ENCODE peak calls at places on chromosomes 16 and 17, in five cellular contexts. One of them, this sample, is unnamed. For H3K9me3 and H3K36me3, the result is how much of the 10 kb centered on the place peaks cover.

GRCh38 chr17:45311762-45312476 is 4.9 kb downstream of the MAP3K14 start:
- DNase-seq in esophagus muscularis mucosa: no peak
- DNase-seq in esophagus squamous epithelium: no peak
- DNase-seq in ovary: no peak
- DNase-seq in effector memory CD4-positive, alpha-beta T cell: peak
- DNase-seq in this sample: no peak

GRCh38 chr16:58563235-58563634 is 47.9 kb downstream of the SETD6 start:
- DNase-seq in esophagus squamous epithelium: no peak
- DNase-seq in ovary: no peak
- DNase-seq in effector memory CD4-positive, alpha-beta T cell: no peak
- DNase-seq in esophagus muscularis mucosa: no peak
- DNase-seq in this sample: no peak

GRCh38 chr16:10098991-10099390 is 83.2 kb downstream of the GRIN2A start:
- DNase-seq in ovary: no peak
- DNase-seq in effector memory CD4-positive, alpha-beta T cell: no peak
- DNase-seq in esophagus muscularis mucosa: no peak
- DNase-seq in esophagus squamous epithelium: no peak
- DNase-seq in this sample: no peak

GRCh38 chr17:81871387-81872120 is 417 bp upstream of the ARHGDIA start:
- DNase-seq in esophagus squamous epithelium: no peak
- DNase-seq in ovary: peak
- DNase-seq in esophagus muscularis mucosa: peak
- DNase-seq in effector memory CD4-positive, alpha-beta T cell: peak
- DNase-seq in this sample: no peak

GRCh38 chr17:77610980-77611641 is 347.4 kb upstream of the TNRC6C start:
- DNase-seq in effector memory CD4-positive, alpha-beta T cell: no peak
- DNase-seq in esophagus muscularis mucosa: no peak
- DNase-seq in ovary: no peak
- DNase-seq in esophagus squamous epithelium: no peak
- DNase-seq in this sample: no peak

GRCh38 chr16:67115649-67116048 is 5.9 kb downstream of the PHAF1 start:
- DNase-seq in esophagus muscularis mucosa: no peak
- DNase-seq in ovary: no peak
- DNase-seq in esophagus squamous epithelium: no peak
- DNase-seq in effector memory CD4-positive, alpha-beta T cell: no peak
- DNase-seq in this sample: no peak

GRCh38 chr16:67229906-67230808 is 3.2 kb downstream of the TMEM208 start:
- DNase-seq in esophagus squamous epithelium: no peak
- DNase-seq in ovary: no peak
- DNase-seq in effector memory CD4-positive, alpha-beta T cell: no peak
- DNase-seq in esophagus muscularis mucosa: no peak
- DNase-seq in this sample: no peak

GRCh38 chr16:20904507-20905079 is 4.0 kb downstream of the LYRM1 start:
- DNase-seq in esophagus squamous epithelium: no peak
- DNase-seq in esophagus muscularis mucosa: no peak
- DNase-seq in effector memory CD4-positive, alpha-beta T cell: no peak
- DNase-seq in ovary: no peak
- DNase-seq in this sample: peak

GRCh38 chr17:61387011-61387410 is 12.6 kb upstream of the TBX2 start:
- DNase-seq in ovary: no peak
- DNase-seq in esophagus squamous epithelium: no peak
- DNase-seq in esophagus muscularis mucosa: no peak
- DNase-seq in effector memory CD4-positive, alpha-beta T cell: no peak
- DNase-seq in this sample: no peak

GRCh38 chr17:4043862-4044261 is 79.6 kb upstream of the ATP2A3 start:
- DNase-seq in effector memory CD4-positive, alpha-beta T cell: peak
- DNase-seq in ovary: no peak
- DNase-seq in esophagus muscularis mucosa: no peak
- DNase-seq in esophagus squamous epithelium: no peak
- DNase-seq in this sample: no peak

GRCh38 chr16:30658731-30659506 is 688 bp downstream of the FBRS start:
- DNase-seq in esophagus muscularis mucosa: peak
- DNase-seq in effector memory CD4-positive, alpha-beta T cell: no peak
- DNase-seq in esophagus squamous epithelium: peak
- DNase-seq in ovary: peak
- DNase-seq in this sample: peak

GRCh38 chr17:14833201-14833773 is 431.8 kb downstream of the PMP22 start:
- DNase-seq in effector memory CD4-positive, alpha-beta T cell: no peak
- DNase-seq in esophagus muscularis mucosa: no peak
- DNase-seq in ovary: no peak
- DNase-seq in esophagus squamous epithelium: no peak
- DNase-seq in this sample: no peak

GRCh38 chr16:78494105-78494504 is 394.7 kb downstream of the WWOX start:
- DNase-seq in effector memory CD4-positive, alpha-beta T cell: no peak
- DNase-seq in ovary: no peak
- DNase-seq in esophagus squamous epithelium: no peak
- DNase-seq in esophagus muscularis mucosa: no peak
- DNase-seq in this sample: no peak

GRCh38 chr17:65137076-65137935 is at the start of gene RGS9:
- DNase-seq in effector memory CD4-positive, alpha-beta T cell: peak
- DNase-seq in esophagus squamous epithelium: peak
- DNase-seq in ovary: peak
- DNase-seq in esophagus muscularis mucosa: peak
- DNase-seq in this sample: no peak

GRCh38 chr16:11045846-11046245 is 101.5 kb downstream of the CLEC16A start:
- DNase-seq in esophagus muscularis mucosa: no peak
- DNase-seq in effector memory CD4-positive, alpha-beta T cell: no peak
- DNase-seq in ovary: no peak
- DNase-seq in esophagus squamous epithelium: no peak
- DNase-seq in this sample: no peak

GRCh38 chr16:50478021-50478772 is 70.0 kb upstream of the NKD1 start:
- DNase-seq in esophagus squamous epithelium: no peak
- DNase-seq in esophagus muscularis mucosa: no peak
- DNase-seq in effector memory CD4-positive, alpha-beta T cell: no peak
- DNase-seq in ovary: no peak
- DNase-seq in this sample: no peak

GRCh38 chr17:27206447-27206846 is 87.5 kb upstream of the WSB1 start:
- DNase-seq in ovary: no peak
- DNase-seq in effector memory CD4-positive, alpha-beta T cell: no peak
- DNase-seq in esophagus muscularis mucosa: no peak
- DNase-seq in esophagus squamous epithelium: no peak
- DNase-seq in this sample: no peak

GRCh38 chr16:3306078-3306477 is 781 bp downstream of the ZNF75A start:
- DNase-seq in ovary: no peak
- DNase-seq in esophagus muscularis mucosa: no peak
- DNase-seq in esophagus squamous epithelium: no peak
- DNase-seq in effector memory CD4-positive, alpha-beta T cell: no peak
- DNase-seq in this sample: no peak
- H3K9me3 ChIP-seq in ovary: under half
- H3K9me3 ChIP-seq in esophagus muscularis mucosa: half or more
- H3K9me3 ChIP-seq in esophagus squamous epithelium: half or more
- H3K9me3 ChIP-seq in effector memory CD4-positive, alpha-beta T cell: under half
- H3K9me3 ChIP-seq in this sample: under half

GRCh38 chr16:1499756-1500464 is 6.8 kb downstream of the TELO2 start:
- DNase-seq in ovary: no peak
- DNase-seq in esophagus squamous epithelium: no peak
- DNase-seq in effector memory CD4-positive, alpha-beta T cell: no peak
- DNase-seq in esophagus muscularis mucosa: no peak
- DNase-seq in this sample: no peak
- H3K36me3 ChIP-seq in ovary: under half
- H3K36me3 ChIP-seq in esophagus squamous epithelium: under half
- H3K36me3 ChIP-seq in effector memory CD4-positive, alpha-beta T cell: half or more
- H3K36me3 ChIP-seq in esophagus muscularis mucosa: half or more
- H3K36me3 ChIP-seq in this sample: under half

GRCh38 chr17:22510504-22510903 is 818.2 kb downstream of the KCNJ18 start:
- DNase-seq in effector memory CD4-positive, alpha-beta T cell: no peak
- DNase-seq in ovary: no peak
- DNase-seq in esophagus muscularis mucosa: peak
- DNase-seq in esophagus squamous epithelium: no peak
- DNase-seq in this sample: no peak

GRCh38 chr17:22505660-22506059 is 813.3 kb downstream of the KCNJ18 start:
- DNase-seq in effector memory CD4-positive, alpha-beta T cell: no peak
- DNase-seq in esophagus muscularis mucosa: no peak
- DNase-seq in ovary: no peak
- DNase-seq in esophagus squamous epithelium: no peak
- DNase-seq in this sample: no peak

GRCh38 chr17:22506861-22507260 is 814.5 kb downstream of the KCNJ18 start:
- DNase-seq in ovary: no peak
- DNase-seq in esophagus squamous epithelium: no peak
- DNase-seq in effector memory CD4-positive, alpha-beta T cell: no peak
- DNase-seq in esophagus muscularis mucosa: no peak
- DNase-seq in this sample: no peak

GRCh38 chr17:22506231-22506630 is 813.9 kb downstream of the KCNJ18 start:
- DNase-seq in esophagus squamous epithelium: no peak
- DNase-seq in effector memory CD4-positive, alpha-beta T cell: no peak
- DNase-seq in ovary: no peak
- DNase-seq in esophagus muscularis mucosa: no peak
- DNase-seq in this sample: no peak

DNA sequence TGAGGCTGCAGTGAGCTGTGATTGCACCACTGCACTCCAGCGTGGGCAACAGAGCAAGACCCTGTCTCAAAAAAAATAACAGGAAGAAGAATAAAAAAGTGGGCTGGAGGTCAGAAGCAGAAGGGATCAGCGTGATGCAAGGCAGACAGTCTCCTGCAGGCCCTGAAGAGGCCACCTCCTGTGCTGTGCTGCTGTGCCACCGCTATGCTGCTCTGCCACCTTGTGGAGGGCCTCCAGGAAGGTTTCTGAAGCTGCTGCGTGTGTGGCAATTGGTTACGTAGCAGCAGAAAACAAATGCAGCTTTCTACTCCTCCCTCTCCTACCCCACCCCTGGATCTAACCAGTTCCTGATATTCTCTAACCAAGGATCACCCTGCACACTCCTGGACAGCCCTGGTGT is 815.5 kb downstream of the KCNJ18 start:
- DNase-seq in effector memory CD4-positive, alpha-beta T cell: no peak
- DNase-seq in esophagus squamous epithelium: no peak
- DNase-seq in esophagus muscularis mucosa: no peak
- DNase-seq in ovary: no peak
- DNase-seq in this sample: no peak
- H3K9me3 ChIP-seq in effector memory CD4-positive, alpha-beta T cell: under half
- H3K9me3 ChIP-seq in esophagus squamous epithelium: under half
- H3K9me3 ChIP-seq in esophagus muscularis mucosa: under half
- H3K9me3 ChIP-seq in ovary: under half
- H3K9me3 ChIP-seq in this sample: under half

GRCh38 chr16:81602377-81602776 is 157.8 kb downstream of the CMIP start:
- DNase-seq in esophagus muscularis mucosa: no peak
- DNase-seq in esophagus squamous epithelium: no peak
- DNase-seq in effector memory CD4-positive, alpha-beta T cell: no peak
- DNase-seq in ovary: no peak
- DNase-seq in this sample: no peak
- H3K36me3 ChIP-seq in esophagus muscularis mucosa: under half
- H3K36me3 ChIP-seq in esophagus squamous epithelium: under half
- H3K36me3 ChIP-seq in effector memory CD4-positive, alpha-beta T cell: under half
- H3K36me3 ChIP-seq in ovary: under half
- H3K36me3 ChIP-seq in this sample: under half

DNA sequence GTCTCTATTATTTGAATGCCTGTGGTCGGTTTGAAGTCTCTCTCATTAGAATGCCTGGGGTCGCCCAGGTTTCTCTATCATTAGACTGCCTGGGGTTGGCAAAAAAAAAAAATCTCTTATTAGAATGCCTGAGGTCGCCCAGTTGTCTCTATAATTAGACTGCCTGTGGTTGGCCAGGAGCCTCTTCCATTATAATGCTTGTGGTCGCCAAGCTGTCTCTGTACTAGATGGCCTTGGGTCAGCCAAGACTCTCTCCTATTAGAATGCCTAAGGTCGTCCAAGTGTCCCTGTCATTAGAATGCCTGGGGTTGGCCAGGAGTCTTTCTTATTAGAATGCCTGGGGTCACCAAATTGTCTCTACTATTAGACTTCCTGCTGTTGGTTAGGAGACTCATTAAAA is 2228.4 kb downstream of the TP53TG3F start:
- DNase-seq in esophagus squamous epithelium: no peak
- DNase-seq in ovary: no peak
- DNase-seq in effector memory CD4-positive, alpha-beta T cell: no peak
- DNase-seq in esophagus muscularis mucosa: no peak
- DNase-seq in this sample: no peak
- H3K9me3 ChIP-seq in esophagus squamous epithelium: under half
- H3K9me3 ChIP-seq in ovary: under half
- H3K9me3 ChIP-seq in effector memory CD4-positive, alpha-beta T cell: under half
- H3K9me3 ChIP-seq in esophagus muscularis mucosa: under half
- H3K9me3 ChIP-seq in this sample: under half

GRCh38 chr17:42700890-42701289 is 18.6 kb downstream of the CNTNAP1 start:
- DNase-seq in esophagus squamous epithelium: no peak
- DNase-seq in esophagus muscularis mucosa: no peak
- DNase-seq in ovary: no peak
- DNase-seq in effector memory CD4-positive, alpha-beta T cell: no peak
- DNase-seq in this sample: no peak

GRCh38 chr17:42698736-42699414 is 16.5 kb downstream of the CNTNAP1 start:
- DNase-seq in esophagus squamous epithelium: no peak
- DNase-seq in esophagus muscularis mucosa: no peak
- DNase-seq in ovary: peak
- DNase-seq in effector memory CD4-positive, alpha-beta T cell: no peak
- DNase-seq in this sample: no peak

GRCh38 chr17:42702446-42702845 is 20.1 kb downstream of the CNTNAP1 start:
- DNase-seq in effector memory CD4-positive, alpha-beta T cell: no peak
- DNase-seq in esophagus muscularis mucosa: no peak
- DNase-seq in esophagus squamous epithelium: no peak
- DNase-seq in ovary: no peak
- DNase-seq in this sample: no peak

GRCh38 chr17:42697108-42697811 is 14.9 kb downstream of the CNTNAP1 start:
- DNase-seq in esophagus muscularis mucosa: no peak
- DNase-seq in effector memory CD4-positive, alpha-beta T cell: no peak
- DNase-seq in esophagus squamous epithelium: no peak
- DNase-seq in ovary: no peak
- DNase-seq in this sample: no peak

DNA sequence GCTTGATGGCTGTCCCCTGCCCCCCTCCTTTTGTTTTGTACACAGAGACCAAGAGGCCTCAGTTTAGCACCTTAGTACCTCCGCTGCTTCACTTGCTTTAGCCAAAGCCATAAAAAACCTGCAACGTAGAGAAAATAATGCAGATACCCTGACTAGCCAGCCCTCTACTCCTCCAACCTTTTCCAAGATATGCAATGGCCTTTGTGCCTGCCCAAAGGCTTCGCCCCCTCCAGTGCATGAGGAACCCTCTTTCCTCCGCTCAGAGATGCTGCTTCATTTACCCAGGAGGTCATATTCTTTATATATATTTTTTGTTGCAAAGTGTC is 17.0 kb downstream of the CNTNAP1 start:
- DNase-seq in ovary: no peak
- DNase-seq in effector memory CD4-positive, alpha-beta T cell: no peak
- DNase-seq in esophagus muscularis mucosa: no peak
- DNase-seq in esophagus squamous epithelium: no peak
- DNase-seq in this sample: no peak
- H3K36me3 ChIP-seq in ovary: under half
- H3K36me3 ChIP-seq in effector memory CD4-positive, alpha-beta T cell: under half
- H3K36me3 ChIP-seq in esophagus muscularis mucosa: half or more
- H3K36me3 ChIP-seq in esophagus squamous epithelium: under half
- H3K36me3 ChIP-seq in this sample: under half

DNA sequence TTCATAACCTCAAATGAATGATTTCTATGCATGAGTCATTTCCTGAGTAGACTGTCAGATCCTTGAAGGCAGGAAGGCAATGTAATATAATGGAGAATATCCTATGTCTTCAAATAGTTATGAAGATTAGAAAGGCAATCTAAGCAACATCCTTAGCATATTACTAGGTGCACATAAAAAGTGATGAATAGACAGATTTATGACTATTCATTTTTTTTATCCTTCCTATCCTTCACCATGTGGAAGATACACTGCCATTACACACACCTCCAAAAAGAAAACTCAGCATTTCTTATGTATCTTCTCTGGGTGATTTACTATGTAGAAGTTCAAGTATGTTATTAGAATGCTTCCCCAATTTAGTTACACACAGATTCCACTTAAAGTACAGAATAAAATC is 126.4 kb upstream of the MAF start:
- DNase-seq in ovary: no peak
- DNase-seq in esophagus muscularis mucosa: no peak
- DNase-seq in esophagus squamous epithelium: no peak
- DNase-seq in effector memory CD4-positive, alpha-beta T cell: no peak
- DNase-seq in this sample: no peak
- H3K9me3 ChIP-seq in ovary: under half
- H3K9me3 ChIP-seq in esophagus muscularis mucosa: under half
- H3K9me3 ChIP-seq in esophagus squamous epithelium: under half
- H3K9me3 ChIP-seq in effector memory CD4-positive, alpha-beta T cell: under half
- H3K9me3 ChIP-seq in this sample: under half

This sample was measured in SK-N-MC.